ENCODE peak calls at places on chromosomes 13 and 19, in seven cellular contexts. A is MCF 10A, T is esophagus muscularis mucosa, Y is neural progenitor cell, O is fibroblast of pulmonary artery, F is lower leg skin, B is HFF-Myc. Z is an unnamed sample.

GRCh38 chr13:79451500-79451962 is 29.4 kb upstream of the NDFIP2 start:
- DNase-seq in O (peak), B (peak), A (peak), F (no peak), Y (no peak), T (no peak), Z (no peak)

GRCh38 chr19:46081928-46082727 is 41.3 kb upstream of the IGFL4 start:
- DNase-seq in A (peak), Y (peak), F (peak), B (no peak), T (no peak), O (peak), Z (no peak)

GRCh38 chr19:46181386-46181774 is 33.3 kb downstream of the IGFL2 start:
- DNase-seq in T (no peak), O (peak), B (no peak), A (peak), Y (no peak), F (no peak), Z (no peak)

GRCh38 chr13:74040200-74040599 is 94.0 kb downstream of the KLF12 start:
- DNase-seq in A (peak), F (no peak), T (no peak), Y (peak), B (peak), O (peak), Z (no peak)

GRCh38 chr13:36778083-36778671 is 40.8 kb upstream of the RFXAP start:
- DNase-seq in T (no peak), Y (peak), O (peak), B (no peak), A (no peak), F (no peak), Z (no peak)

GRCh38 chr19:13841339-13842293 is 35.3 kb upstream of the NANOS3 start:
- DNase-seq in Y (no peak), A (peak), F (peak), T (no peak), O (no peak), B (no peak), Z (no peak)

GRCh38 chr19:35531291-35531690 is 2.0 kb upstream of the GAPDHS start:
- DNase-seq in O (no peak), T (no peak), Y (peak), A (no peak), F (no peak), B (no peak), Z (no peak)

GRCh38 chr13:34076943-34077703 is 259.2 kb downstream of the RFC3 start:
- DNase-seq in T (no peak), A (peak), O (peak), F (no peak), B (peak), Y (peak), Z (no peak)

GRCh38 chr13:51444922-51445321 is 7.9 kb downstream of the INTS6 start:
- DNase-seq in A (peak), Y (no peak), B (no peak), O (peak), T (no peak), F (no peak), Z (no peak)

DNA sequence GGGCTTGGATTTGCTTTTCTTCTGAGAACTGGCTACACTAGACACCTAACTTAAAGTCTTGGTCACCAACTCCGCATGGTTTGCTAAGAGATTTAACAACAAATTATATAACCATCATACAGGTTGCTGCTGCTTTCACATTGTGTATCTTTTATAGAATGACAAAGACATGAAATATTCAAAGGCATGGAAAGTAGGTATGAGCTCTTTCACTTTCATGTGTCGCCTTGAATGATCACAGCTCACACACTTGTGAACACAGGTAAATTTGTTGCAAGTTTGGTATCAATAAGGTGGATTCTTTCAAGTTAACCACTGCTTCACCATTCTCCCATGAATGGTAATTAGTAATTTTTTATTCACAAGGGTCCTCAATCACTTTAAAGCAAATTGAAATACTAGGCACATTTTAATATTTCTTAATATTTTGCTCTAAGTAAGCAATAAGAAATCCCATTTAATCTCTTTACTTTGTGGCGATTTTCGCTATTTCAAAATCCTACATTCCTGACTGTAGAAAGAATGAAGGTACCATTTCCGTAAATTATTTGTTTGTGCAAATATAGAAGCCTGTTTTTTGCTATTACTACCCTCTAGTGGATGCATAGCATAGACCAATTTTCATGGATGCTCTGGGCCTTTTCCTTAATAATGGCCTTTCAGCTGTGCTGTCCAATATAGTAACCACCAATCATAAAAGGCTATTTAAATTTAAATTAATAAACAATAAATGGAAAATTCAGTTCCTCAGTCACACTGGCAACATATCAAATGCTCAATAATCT is 45.5 kb upstream of the FREM2 start:
- DNase-seq in T (no peak), B (no peak), O (peak), Y (no peak), A (peak), F (no peak), Z (no peak)
- TF ChIP-seq CTCF in T (no peak), B (peak), O (peak), Y (peak), A (peak), F (no peak), Z (peak)

GRCh38 chr13:32121316-32121715 is 89.7 kb downstream of the FRY start:
- DNase-seq in O (no peak), B (peak), Y (no peak), F (no peak), T (no peak), A (no peak), Z (no peak)
- TF ChIP-seq CTCF in O (no peak), B (no peak), Y (no peak), F (no peak), T (no peak), A (no peak), Z (no peak)

DNA sequence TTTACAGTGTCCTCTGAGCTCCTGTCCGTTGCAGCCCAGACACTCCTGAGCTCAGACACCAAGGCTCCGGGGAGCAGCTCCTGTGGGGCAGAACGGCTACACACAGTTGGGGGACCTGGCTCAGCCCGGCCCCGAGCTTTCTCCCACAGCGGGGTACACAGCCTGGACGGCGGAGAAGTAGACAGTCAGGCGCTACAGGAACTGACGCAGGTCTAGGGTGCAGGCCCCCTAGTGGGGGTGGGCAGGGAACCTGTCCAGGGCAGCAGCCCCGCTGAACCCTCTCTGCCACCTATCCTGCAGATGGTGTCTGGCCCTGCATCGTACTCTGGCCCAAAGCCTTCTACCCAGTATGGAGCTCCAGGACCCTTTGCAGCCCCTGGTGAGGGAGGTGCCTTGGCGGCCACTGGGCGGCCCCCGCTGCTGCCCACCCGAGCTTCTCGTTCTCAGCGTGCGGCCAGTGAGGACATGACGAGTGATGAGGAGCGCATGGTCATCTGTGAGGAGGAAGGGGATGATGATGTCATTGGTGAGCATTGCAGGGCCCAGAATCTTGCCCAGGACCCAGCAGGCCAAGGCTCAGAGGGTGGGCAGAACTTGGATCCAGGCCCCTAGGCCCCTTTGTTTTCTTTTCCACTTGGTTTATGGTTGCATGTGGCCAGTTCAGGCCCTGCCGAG is 12.9 kb upstream of the PRR19 start:
- DNase-seq in T (no peak), F (no peak), Y (no peak), B (no peak), A (no peak), O (no peak), Z (no peak)
- TF ChIP-seq CTCF in T (no peak), F (no peak), Y (no peak), B (no peak), A (no peak), O (no peak), Z (no peak)

DNA sequence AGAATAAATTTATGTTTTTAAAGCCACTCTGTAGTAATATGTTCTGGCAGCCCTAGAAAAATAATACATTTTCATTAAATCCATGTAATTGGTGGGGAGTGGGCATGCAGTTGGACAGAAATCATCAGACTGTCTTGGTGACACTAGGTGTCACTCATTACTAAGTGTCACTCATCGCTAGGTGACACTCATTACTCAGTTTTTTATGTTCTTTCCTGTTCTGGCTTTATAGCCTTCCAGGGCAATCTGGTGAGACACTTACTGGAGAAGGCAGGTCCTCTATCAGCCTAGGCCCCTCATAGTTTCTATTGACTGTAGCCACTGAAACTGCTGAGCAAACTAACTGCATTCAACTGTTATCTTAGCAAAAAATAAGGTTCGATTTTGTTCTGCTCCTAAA is 542.1 kb downstream of the SLITRK1 start:
- DNase-seq in F (no peak), B (no peak), T (no peak), O (no peak), A (no peak), Y (no peak), Z (no peak)
- TF ChIP-seq CTCF in F (no peak), B (no peak), T (no peak), O (no peak), A (no peak), Y (peak), Z (no peak)

GRCh38 chr19:1910169-1910568 is 5.0 kb downstream of the ADAT3 start:
- DNase-seq in Y (no peak), T (no peak), O (peak), F (no peak), B (no peak), A (no peak), Z (no peak)
- TF ChIP-seq CTCF in Y (no peak), T (no peak), O (no peak), F (no peak), B (no peak), A (no peak), Z (no peak)

GRCh38 chr19:5822181-5822844 is 17.2 kb downstream of the FUT6 start:
- DNase-seq in Y (no peak), B (no peak), A (no peak), T (no peak), F (no peak), O (no peak), Z (no peak)

GRCh38 chr19:5820785-5821184 is 15.9 kb downstream of the NRTN start:
- DNase-seq in A (no peak), F (no peak), T (no peak), Y (no peak), B (no peak), O (no peak), Z (no peak)

GRCh38 chr19:5821521-5822180 is 16.8 kb downstream of the NRTN start:
- DNase-seq in F (no peak), T (no peak), A (no peak), B (no peak), Y (no peak), O (no peak), Z (no peak)

GRCh38 chr19:5824791-5825577 is 14.5 kb downstream of the FUT6 start:
- DNase-seq in Y (no peak), T (no peak), A (no peak), O (no peak), B (no peak), F (no peak), Z (no peak)

GRCh38 chr19:5823579-5824281 is 15.8 kb downstream of the FUT6 start:
- DNase-seq in B (no peak), T (no peak), Y (no peak), F (no peak), A (peak), O (no peak), Z (no peak)
- TF ChIP-seq CTCF in B (peak), T (peak), Y (no peak), F (no peak), A (peak), O (peak), Z (peak)

GRCh38 chr13:40338217-40338616 is 328.2 kb downstream of the FOXO1 start:
- DNase-seq in O (no peak), A (no peak), F (no peak), Y (no peak), T (no peak), B (no peak), Z (peak)

GRCh38 chr13:40341086-40341471 is 325.4 kb downstream of the FOXO1 start:
- DNase-seq in Y (peak), B (no peak), F (no peak), T (no peak), A (no peak), O (peak), Z (no peak)

GRCh38 chr13:40342461-40342860 is 324.0 kb downstream of the FOXO1 start:
- DNase-seq in A (no peak), Y (no peak), O (no peak), T (no peak), B (no peak), F (no peak), Z (peak)

GRCh38 chr13:40341501-40341900 is 324.9 kb downstream of the FOXO1 start:
- DNase-seq in Y (peak), B (no peak), F (no peak), A (no peak), T (no peak), O (no peak), Z (peak)

DNA sequence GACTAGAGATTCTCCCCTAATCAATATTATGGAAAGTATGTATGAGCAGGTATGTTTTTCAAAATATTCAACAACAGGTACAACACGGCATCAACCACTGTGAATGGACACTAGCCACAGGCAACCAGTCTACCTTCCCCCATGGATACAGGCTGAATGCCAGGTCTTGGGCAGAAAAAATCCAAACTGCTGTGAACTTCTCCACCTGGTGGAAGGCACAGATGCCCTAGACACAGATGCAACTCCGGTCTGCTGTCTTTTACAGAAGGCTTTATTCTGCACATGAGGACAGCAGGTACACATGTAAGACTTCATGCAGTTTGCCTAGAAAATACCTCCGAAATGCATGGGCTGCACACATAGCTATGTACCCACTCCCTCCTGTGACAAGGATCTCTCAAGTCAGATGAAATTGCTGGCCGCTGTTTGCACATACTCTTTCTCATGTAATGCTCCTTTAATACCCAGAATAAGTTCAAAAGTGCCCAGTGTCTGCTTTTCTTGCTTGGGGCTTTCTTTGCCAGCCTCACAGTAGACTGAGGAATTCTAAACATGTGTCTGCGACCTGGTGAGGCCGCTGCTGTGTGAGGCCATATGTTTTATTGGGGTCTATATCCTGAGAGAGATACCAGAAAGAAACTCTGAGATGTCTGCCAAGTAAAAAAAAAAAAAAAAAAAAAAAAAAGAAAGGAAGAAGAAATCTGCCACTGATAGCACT is 325.9 kb downstream of the FOXO1 start:
- DNase-seq in F (no peak), B (no peak), T (no peak), O (peak), Y (peak), A (peak), Z (peak)
- TF ChIP-seq CTCF in F (no peak), B (peak), T (peak), O (peak), Y (no peak), A (peak), Z (peak)

GRCh38 chr13:66661336-66661735 is 568.8 kb downstream of the PCDH9 start:
- DNase-seq in B (no peak), O (no peak), T (no peak), A (no peak), Y (no peak), F (no peak), Z (no peak)

GRCh38 chr13:66659291-66660012 is 570.7 kb downstream of the PCDH9 start:
- DNase-seq in O (peak), A (no peak), T (no peak), F (no peak), Y (no peak), B (no peak), Z (no peak)

GRCh38 chr13:66656050-66656449 is 574.1 kb downstream of the PCDH9 start:
- DNase-seq in Y (peak), O (no peak), B (no peak), T (no peak), A (no peak), F (no peak), Z (no peak)

GRCh38 chr13:66660013-66660804 is 569.9 kb downstream of the PCDH9 start:
- DNase-seq in A (peak), B (no peak), T (no peak), F (no peak), O (peak), Y (no peak), Z (no peak)

GRCh38 chr13:66657165-66657895 is 572.8 kb downstream of the PCDH9 start:
- DNase-seq in T (no peak), O (peak), Y (peak), F (peak), B (peak), A (peak), Z (no peak)
- TF ChIP-seq CTCF in T (no peak), O (no peak), Y (no peak), F (no peak), B (no peak), A (no peak), Z (no peak)

DNA sequence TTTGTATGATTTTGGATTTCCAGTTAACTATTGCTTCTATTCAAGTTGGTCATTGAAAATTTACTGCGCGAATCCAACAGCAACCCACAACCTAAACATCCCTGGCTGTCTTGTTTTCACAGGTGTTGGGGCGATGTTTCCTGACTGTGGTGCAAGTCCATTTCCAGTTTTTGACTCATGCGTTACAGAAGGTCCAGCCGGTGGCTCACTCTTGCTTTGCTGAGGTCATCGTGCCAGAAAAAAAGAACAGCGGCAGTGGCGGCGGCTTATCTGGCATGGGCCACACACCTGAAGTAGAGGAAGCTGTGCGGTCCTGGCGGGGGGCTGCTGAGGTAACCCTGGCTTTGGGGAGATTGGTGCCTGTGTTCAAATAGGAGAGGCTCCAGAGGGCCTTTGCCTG is 45.2 kb upstream of the GPI start:
- DNase-seq in F (no peak), T (no peak), O (no peak), A (peak), Y (no peak), B (no peak), Z (no peak)
- TF ChIP-seq CTCF in F (no peak), T (no peak), O (no peak), A (no peak), Y (no peak), B (no peak), Z (no peak)